ENCODE peak calls at places on chromosomes 13 and 19, in five cellular contexts. F, Y, O, R and X are unnamed samples.

GRCh38 chr19:38734426-38735256 is 9.6 kb downstream of the CAPN12 start:
- DNase-seq in Y (peak; percentile 72), R (no peak), F (no peak), O (peak; percentile 26), X (no peak)

GRCh38 chr19:49084206-49085019 is 838 bp upstream of the SNRNP70 start:
- DNase-seq in F (no peak), O (no peak), Y (no peak), R (no peak), X (no peak)

GRCh38 chr13:36766295-36766694 is 52.7 kb upstream of the RFXAP start:
- DNase-seq in O (no peak), R (no peak), F (no peak), Y (no peak), X (no peak)

GRCh38 chr19:30430206-30430734 is 58.1 kb downstream of the ZNF536 start:
- DNase-seq in Y (no peak), R (no peak), F (no peak), O (no peak), X (no peak)

GRCh38 chr13:95641961-95642621 is 2.4 kb downstream of the DZIP1 start:
- DNase-seq in F (no peak), Y (peak; percentile 91), O (no peak), R (peak; percentile 77), X (no peak)

GRCh38 chr19:29278716-29279115 is 65.8 kb upstream of the UQCRFS1 start:
- DNase-seq in O (no peak), F (no peak), R (no peak), Y (no peak), X (no peak)

GRCh38 chr19:10288662-10289166 is 1.0 kb upstream of the ICAM5 start:
- DNase-seq in R (peak; percentile 74), O (no peak), Y (peak; percentile 89), F (no peak), X (peak; percentile 4)

GRCh38 chr19:13149628-13150186 is 468 bp downstream of the STX10 start:
- DNase-seq in F (no peak), O (no peak), Y (peak; percentile 81), R (peak; percentile 67), X (no peak)

GRCh38 chr19:38880076-38880881 is 2.2 kb upstream of the RINL start:
- DNase-seq in O (no peak), R (peak; percentile 41), F (no peak), Y (peak; percentile 52), X (no peak)

GRCh38 chr19:37946132-37946531 is 39.1 kb downstream of the SIPA1L3 start:
- DNase-seq in F (no peak), Y (no peak), O (no peak), R (no peak), X (no peak)

GRCh38 chr13:28022848-28023518 is 34.5 kb upstream of the URAD start:
- DNase-seq in F (no peak), R (peak; percentile 21), Y (peak; percentile 72), O (no peak), X (no peak)

GRCh38 chr19:45079063-45079910 is at the start of gene GEMIN7:
- DNase-seq in R (peak; percentile 89), Y (peak; percentile 94), O (peak; percentile 19), F (peak; percentile 71), X (peak; percentile 88)

GRCh38 chr19:46866407-46867132 is 5.8 kb downstream of the ARHGAP35 start:
- DNase-seq in F (no peak), R (no peak), O (no peak), Y (no peak), X (no peak)

GRCh38 chr19:34300380-34300779 is 46.0 kb downstream of the GARRE1 start:
- DNase-seq in F (no peak), Y (no peak), R (no peak), O (no peak), X (no peak)

GRCh38 chr19:46256855-46257254 is 27.3 kb downstream of the IGFL1 start:
- DNase-seq in Y (no peak), O (no peak), F (no peak), R (no peak), X (no peak)

GRCh38 chr13:36850790-36851438 is 31.9 kb downstream of the RFXAP start:
- DNase-seq in R (peak; percentile 74), O (no peak), Y (peak; percentile 87), F (no peak), X (no peak)

GRCh38 chr13:75294110-75294509 is 187.9 kb downstream of the TBC1D4 start:
- DNase-seq in F (no peak), R (no peak), Y (no peak), O (no peak), X (no peak)

GRCh38 chr13:65417953-65418352 is 1812.2 kb downstream of the PCDH9 start:
- DNase-seq in O (no peak), Y (no peak), R (no peak), F (no peak), X (no peak)

GRCh38 chr19:10544242-10544752 is 593 bp downstream of the ATG4D start:
- DNase-seq in R (no peak), O (no peak), F (no peak), Y (peak; percentile 63), X (no peak)

GRCh38 chr19:4524808-4525562 is 6.7 kb upstream of the PLIN4 start:
- DNase-seq in R (peak; percentile 87), Y (peak; percentile 92), F (peak; percentile 59), O (peak; percentile 16), X (peak; percentile 27)

GRCh38 chr13:31733066-31733465 is 6.3 kb upstream of the RXFP2 start:
- DNase-seq in F (no peak), R (no peak), Y (no peak), O (no peak), X (no peak)